ENCODE peak calls at places on chromosomes 2 and 18, in nine cellular contexts. T is psoas muscle; M is RPMI8226; S is type B pancreatic cell; I is left ventricle myocardium superior; R is SK-MEL-5; U is COR-L47; F is stimulated activated CD8-positive, alpha-beta memory T cell treated with anti-CD3 and anti-CD28 coated beads, Interleukin-15, amount 100 ng/mL, for 24 hours; C is amniotic stem cell. V is an unnamed sample.

GRCh38 chr2:205012961-205013360 is 467.7 kb downstream of the PARD3B start:
- DNase-seq in I (peak), R (no peak), M (no peak), U (no peak), F (no peak), T (peak), S (no peak), C (no peak), V (no peak)

GRCh38 chr2:24489465-24489864 is 1.6 kb upstream of the NCOA1 start:
- DNase-seq in T (no peak), S (no peak), F (no peak), U (no peak), M (no peak), C (no peak), R (no peak), I (no peak), V (no peak)

GRCh38 chr2:104969564-104969963 is 68.3 kb upstream of the MRPS9 start:
- DNase-seq in T (no peak), F (no peak), S (no peak), U (no peak), C (no peak), I (no peak), R (peak), M (peak), V (peak)

GRCh38 chr18:45357681-45358470 is 257.4 kb upstream of the SLC14A2 start:
- DNase-seq in F (no peak), C (no peak), M (no peak), R (no peak), T (no peak), U (peak), I (no peak), S (no peak), V (no peak)

GRCh38 chr2:240836781-240837467 is 16.9 kb upstream of the KIF1A start:
- DNase-seq in R (no peak), M (no peak), I (peak), U (no peak), T (peak), C (no peak), F (no peak), S (no peak), V (no peak)

GRCh38 chr2:181022652-181023051 is 42.2 kb downstream of the UBE2E3 start:
- DNase-seq in T (no peak), F (no peak), R (peak), S (no peak), U (no peak), C (no peak), M (no peak), I (no peak), V (no peak)

GRCh38 chr2:137050949-137051348 is 285.6 kb downstream of the THSD7B start:
- DNase-seq in T (no peak), S (no peak), R (peak), C (no peak), I (no peak), U (no peak), F (no peak), M (peak), V (peak)

GRCh38 chr18:59917422-59917821 is 17.6 kb downstream of the PMAIP1 start:
- DNase-seq in I (no peak), C (no peak), R (no peak), M (no peak), U (no peak), S (no peak), T (no peak), F (no peak), V (peak)

GRCh38 chr2:2302359-2302758 is 28.7 kb downstream of the MYT1L start:
- DNase-seq in T (no peak), M (peak), F (no peak), U (no peak), R (peak), S (no peak), C (no peak), I (no peak), V (no peak)

GRCh38 chr2:148614024-148614331 is 30.6 kb upstream of the EPC2 start:
- DNase-seq in S (no peak), F (no peak), U (no peak), M (no peak), R (no peak), C (no peak), I (no peak), T (no peak), V (no peak)

GRCh38 chr2:71670430-71670795 is 217.1 kb downstream of the DYSF start:
- DNase-seq in T (no peak), S (no peak), U (no peak), F (no peak), M (no peak), C (no peak), R (no peak), I (peak), V (no peak)

GRCh38 chr2:229798446-229799147 is 84.2 kb upstream of the DNER start:
- DNase-seq in U (no peak), F (no peak), C (no peak), I (no peak), M (no peak), T (no peak), S (no peak), R (no peak), V (no peak)

GRCh38 chr18:59061914-59062642 is 77.6 kb upstream of the SEC11C start:
- DNase-seq in C (no peak), U (no peak), M (no peak), R (no peak), F (no peak), I (no peak), T (no peak), S (no peak), V (no peak)

GRCh38 chr2:88626171-88627054 is 851 bp downstream of the EIF2AK3 start:
- DNase-seq in S (no peak), T (peak), U (peak), F (no peak), R (no peak), I (peak), C (no peak), M (peak), V (no peak)

GRCh38 chr2:102033028-102033749 is 41.4 kb downstream of the IL1R2 start:
- DNase-seq in U (no peak), T (no peak), F (no peak), C (no peak), I (peak), S (no peak), R (no peak), M (peak), V (peak)

V was measured in Kasumi-1.